ENCODE peak calls at places on chromosomes 4 and X, in six cellular contexts. One of them, this sample, is unnamed. For H3K4me1 and H3K9me3, the result is how much of the 10 kb centered on the place peaks cover.

GRCh38 chrX:83966347-83966746 is 105.4 kb downstream of the CYLC1 start:
- DNase-seq in breast epithelium: no peak
- DNase-seq in esophagus squamous epithelium: no peak
- DNase-seq in upper lobe of left lung: no peak
- DNase-seq in Peyer's patch: no peak
- DNase-seq in CD4-positive, alpha-beta memory T cell: no peak
- DNase-seq in this sample: no peak

GRCh38 chr4:152004801-152005200 is 244.0 kb upstream of the GATB start:
- DNase-seq in breast epithelium: no peak
- DNase-seq in upper lobe of left lung: no peak
- DNase-seq in CD4-positive, alpha-beta memory T cell: no peak
- DNase-seq in Peyer's patch: no peak
- DNase-seq in esophagus squamous epithelium: no peak
- DNase-seq in this sample: no peak

GRCh38 chrX:111098874-111099273 is 2.9 kb downstream of the PAK3 start:
- DNase-seq in CD4-positive, alpha-beta memory T cell: peak
- DNase-seq in esophagus squamous epithelium: no peak
- DNase-seq in Peyer's patch: no peak
- DNase-seq in upper lobe of left lung: peak
- DNase-seq in breast epithelium: no peak
- DNase-seq in this sample: peak

GRCh38 chr4:137994858-137995257 is 247.3 kb downstream of the SLC7A11 start:
- DNase-seq in Peyer's patch: no peak
- DNase-seq in upper lobe of left lung: no peak
- DNase-seq in breast epithelium: no peak
- DNase-seq in esophagus squamous epithelium: no peak
- DNase-seq in CD4-positive, alpha-beta memory T cell: no peak
- DNase-seq in this sample: no peak

GRCh38 chr4:153271820-153272219 is 67.6 kb downstream of the TRIM2 start:
- DNase-seq in CD4-positive, alpha-beta memory T cell: no peak
- DNase-seq in esophagus squamous epithelium: no peak
- DNase-seq in upper lobe of left lung: no peak
- DNase-seq in breast epithelium: no peak
- DNase-seq in Peyer's patch: no peak
- DNase-seq in this sample: no peak

GRCh38 chrX:152635941-152636340 is 1.8 kb upstream of the GABRQ start:
- DNase-seq in CD4-positive, alpha-beta memory T cell: no peak
- DNase-seq in breast epithelium: peak
- DNase-seq in esophagus squamous epithelium: no peak
- DNase-seq in Peyer's patch: no peak
- DNase-seq in upper lobe of left lung: no peak
- DNase-seq in this sample: no peak

GRCh38 chr4:122666527-122667245 is 45.8 kb upstream of the IL21 start:
- DNase-seq in breast epithelium: no peak
- DNase-seq in esophagus squamous epithelium: no peak
- DNase-seq in upper lobe of left lung: no peak
- DNase-seq in Peyer's patch: no peak
- DNase-seq in CD4-positive, alpha-beta memory T cell: peak
- DNase-seq in this sample: no peak

GRCh38 chrX:2638279-2638678 is 52.8 kb upstream of the CD99 start:
- DNase-seq in esophagus squamous epithelium: no peak
- DNase-seq in CD4-positive, alpha-beta memory T cell: no peak
- DNase-seq in Peyer's patch: no peak
- DNase-seq in upper lobe of left lung: no peak
- DNase-seq in breast epithelium: no peak
- DNase-seq in this sample: no peak

GRCh38 chr4:73839715-73840114 is 3.2 kb downstream of the CXCL6 start:
- DNase-seq in CD4-positive, alpha-beta memory T cell: no peak
- DNase-seq in breast epithelium: no peak
- DNase-seq in esophagus squamous epithelium: no peak
- DNase-seq in Peyer's patch: no peak
- DNase-seq in upper lobe of left lung: no peak
- DNase-seq in this sample: no peak

GRCh38 chr4:149176019-149176418 is 639.6 kb downstream of the IQCM start:
- DNase-seq in CD4-positive, alpha-beta memory T cell: no peak
- DNase-seq in esophagus squamous epithelium: no peak
- DNase-seq in breast epithelium: no peak
- DNase-seq in upper lobe of left lung: peak
- DNase-seq in Peyer's patch: peak
- DNase-seq in this sample: no peak

GRCh38 chr4:16693040-16693506 is 205.4 kb downstream of the LDB2 start:
- DNase-seq in CD4-positive, alpha-beta memory T cell: no peak
- DNase-seq in Peyer's patch: no peak
- DNase-seq in upper lobe of left lung: no peak
- DNase-seq in breast epithelium: peak
- DNase-seq in esophagus squamous epithelium: no peak
- DNase-seq in this sample: no peak

GRCh38 chr4:89024051-89024675 is 32.8 kb downstream of the FAM13A start:
- DNase-seq in esophagus squamous epithelium: no peak
- DNase-seq in upper lobe of left lung: peak
- DNase-seq in CD4-positive, alpha-beta memory T cell: peak
- DNase-seq in breast epithelium: peak
- DNase-seq in Peyer's patch: no peak
- DNase-seq in this sample: no peak

GRCh38 chr4:152106113-152106763 is 345.4 kb upstream of the GATB start:
- DNase-seq in upper lobe of left lung: peak
- DNase-seq in breast epithelium: no peak
- DNase-seq in esophagus squamous epithelium: peak
- DNase-seq in Peyer's patch: no peak
- DNase-seq in CD4-positive, alpha-beta memory T cell: no peak
- DNase-seq in this sample: no peak

GRCh38 chr4:172142331-172142738 is 329.1 kb downstream of the GALNTL6 start:
- DNase-seq in breast epithelium: no peak
- DNase-seq in esophagus squamous epithelium: no peak
- DNase-seq in CD4-positive, alpha-beta memory T cell: no peak
- DNase-seq in Peyer's patch: no peak
- DNase-seq in upper lobe of left lung: no peak
- DNase-seq in this sample: no peak

GRCh38 chr4:128384091-128384520 is 96.5 kb upstream of the PGRMC2 start:
- DNase-seq in upper lobe of left lung: no peak
- DNase-seq in Peyer's patch: no peak
- DNase-seq in CD4-positive, alpha-beta memory T cell: no peak
- DNase-seq in esophagus squamous epithelium: no peak
- DNase-seq in breast epithelium: no peak
- DNase-seq in this sample: no peak

GRCh38 chrX:49060914-49061313 is 2.1 kb downstream of the CCDC120 start:
- DNase-seq in CD4-positive, alpha-beta memory T cell: no peak
- DNase-seq in breast epithelium: no peak
- DNase-seq in upper lobe of left lung: no peak
- DNase-seq in esophagus squamous epithelium: no peak
- DNase-seq in Peyer's patch: no peak
- DNase-seq in this sample: no peak

GRCh38 chr4:170011921-170012628 is 14.1 kb downstream of the MFAP3L start:
- DNase-seq in esophagus squamous epithelium: no peak
- DNase-seq in upper lobe of left lung: peak
- DNase-seq in Peyer's patch: no peak
- DNase-seq in breast epithelium: no peak
- DNase-seq in CD4-positive, alpha-beta memory T cell: no peak
- DNase-seq in this sample: no peak

GRCh38 chr4:54783402-54784110 is 125.8 kb downstream of the KIT start:
- DNase-seq in CD4-positive, alpha-beta memory T cell: no peak
- DNase-seq in esophagus squamous epithelium: no peak
- DNase-seq in breast epithelium: no peak
- DNase-seq in Peyer's patch: no peak
- DNase-seq in upper lobe of left lung: peak
- DNase-seq in this sample: no peak

GRCh38 chr4:124318292-124318691 is 394.2 kb downstream of the ANKRD50 start:
- DNase-seq in upper lobe of left lung: no peak
- DNase-seq in esophagus squamous epithelium: no peak
- DNase-seq in CD4-positive, alpha-beta memory T cell: no peak
- DNase-seq in Peyer's patch: no peak
- DNase-seq in breast epithelium: no peak
- DNase-seq in this sample: no peak

GRCh38 chr4:53273726-53274125 is 92.1 kb downstream of the SCFD2 start:
- DNase-seq in upper lobe of left lung: no peak
- DNase-seq in CD4-positive, alpha-beta memory T cell: no peak
- DNase-seq in esophagus squamous epithelium: no peak
- DNase-seq in Peyer's patch: no peak
- DNase-seq in breast epithelium: no peak
- DNase-seq in this sample: no peak

GRCh38 chrX:2703991-2704369 is 12.9 kb downstream of the CD99 start:
- DNase-seq in breast epithelium: no peak
- DNase-seq in CD4-positive, alpha-beta memory T cell: no peak
- DNase-seq in esophagus squamous epithelium: no peak
- DNase-seq in upper lobe of left lung: no peak
- DNase-seq in Peyer's patch: peak
- DNase-seq in this sample: no peak

GRCh38 chrX:80022363-80023031 is 7.9 kb downstream of the TBX22 start:
- DNase-seq in Peyer's patch: no peak
- DNase-seq in upper lobe of left lung: no peak
- DNase-seq in esophagus squamous epithelium: no peak
- DNase-seq in CD4-positive, alpha-beta memory T cell: no peak
- DNase-seq in breast epithelium: no peak
- DNase-seq in this sample: no peak

GRCh38 chr4:159283697-159284492 is 181.0 kb downstream of the RAPGEF2 start:
- DNase-seq in esophagus squamous epithelium: no peak
- DNase-seq in upper lobe of left lung: no peak
- DNase-seq in breast epithelium: no peak
- DNase-seq in CD4-positive, alpha-beta memory T cell: no peak
- DNase-seq in Peyer's patch: no peak
- DNase-seq in this sample: no peak

GRCh38 chr4:4377683-4378082 is 9.2 kb upstream of the NSG1 start:
- DNase-seq in upper lobe of left lung: no peak
- DNase-seq in breast epithelium: no peak
- DNase-seq in esophagus squamous epithelium: no peak
- DNase-seq in Peyer's patch: no peak
- DNase-seq in CD4-positive, alpha-beta memory T cell: no peak
- DNase-seq in this sample: no peak

GRCh38 chrX:136639506-136640176 is 8.3 kb upstream of the CD40LG start:
- DNase-seq in upper lobe of left lung: no peak
- DNase-seq in Peyer's patch: no peak
- DNase-seq in CD4-positive, alpha-beta memory T cell: no peak
- DNase-seq in breast epithelium: no peak
- DNase-seq in esophagus squamous epithelium: no peak
- DNase-seq in this sample: no peak

GRCh38 chr4:145719752-145720624 is 40.0 kb downstream of the C4orf51 start:
- DNase-seq in CD4-positive, alpha-beta memory T cell: no peak
- DNase-seq in Peyer's patch: no peak
- DNase-seq in breast epithelium: no peak
- DNase-seq in upper lobe of left lung: no peak
- DNase-seq in esophagus squamous epithelium: no peak
- DNase-seq in this sample: no peak

GRCh38 chrX:13144927-13145659 is 100.7 kb upstream of the FAM9C start:
- DNase-seq in Peyer's patch: no peak
- DNase-seq in CD4-positive, alpha-beta memory T cell: no peak
- DNase-seq in esophagus squamous epithelium: no peak
- DNase-seq in upper lobe of left lung: no peak
- DNase-seq in breast epithelium: no peak
- DNase-seq in this sample: no peak
- H3K4me1 ChIP-seq in Peyer's patch: under half
- H3K4me1 ChIP-seq in CD4-positive, alpha-beta memory T cell: under half
- H3K4me1 ChIP-seq in esophagus squamous epithelium: under half
- H3K4me1 ChIP-seq in upper lobe of left lung: under half
- H3K4me1 ChIP-seq in breast epithelium: under half
- H3K4me1 ChIP-seq in this sample: under half

GRCh38 chr4:1002131-1002630 is 9.0 kb upstream of the SLC26A1 start:
- DNase-seq in breast epithelium: peak
- DNase-seq in upper lobe of left lung: peak
- DNase-seq in CD4-positive, alpha-beta memory T cell: no peak
- DNase-seq in esophagus squamous epithelium: no peak
- DNase-seq in Peyer's patch: no peak
- DNase-seq in this sample: no peak

GRCh38 chr4:1000686-1001260 is 7.6 kb upstream of the SLC26A1 start:
- DNase-seq in upper lobe of left lung: no peak
- DNase-seq in esophagus squamous epithelium: no peak
- DNase-seq in Peyer's patch: no peak
- DNase-seq in CD4-positive, alpha-beta memory T cell: no peak
- DNase-seq in breast epithelium: no peak
- DNase-seq in this sample: no peak

GRCh38 chr4:1002631-1003251 is 8.7 kb upstream of the FGFRL1 start:
- DNase-seq in esophagus squamous epithelium: no peak
- DNase-seq in breast epithelium: no peak
- DNase-seq in upper lobe of left lung: no peak
- DNase-seq in Peyer's patch: no peak
- DNase-seq in CD4-positive, alpha-beta memory T cell: no peak
- DNase-seq in this sample: no peak

GRCh38 chr4:999863-1000425 is 6.7 kb upstream of the SLC26A1 start:
- DNase-seq in upper lobe of left lung: no peak
- DNase-seq in breast epithelium: no peak
- DNase-seq in CD4-positive, alpha-beta memory T cell: no peak
- DNase-seq in Peyer's patch: no peak
- DNase-seq in esophagus squamous epithelium: no peak
- DNase-seq in this sample: no peak

GRCh38 chr4:1001561-1002130 is 8.4 kb upstream of the SLC26A1 start:
- DNase-seq in esophagus squamous epithelium: no peak
- DNase-seq in CD4-positive, alpha-beta memory T cell: no peak
- DNase-seq in upper lobe of left lung: no peak
- DNase-seq in breast epithelium: no peak
- DNase-seq in Peyer's patch: no peak
- DNase-seq in this sample: no peak
- H3K9me3 ChIP-seq in esophagus squamous epithelium: under half
- H3K9me3 ChIP-seq in CD4-positive, alpha-beta memory T cell: under half
- H3K9me3 ChIP-seq in upper lobe of left lung: under half
- H3K9me3 ChIP-seq in breast epithelium: under half
- H3K9me3 ChIP-seq in Peyer's patch: under half
- H3K9me3 ChIP-seq in this sample: under half

GRCh38 chr4:32574803-32575202 is 1854.6 kb downstream of the PCDH7 start:
- DNase-seq in upper lobe of left lung: no peak
- DNase-seq in Peyer's patch: no peak
- DNase-seq in esophagus squamous epithelium: no peak
- DNase-seq in CD4-positive, alpha-beta memory T cell: no peak
- DNase-seq in breast epithelium: no peak
- DNase-seq in this sample: no peak

GRCh38 chr4:32569844-32570243 is 1849.7 kb downstream of the PCDH7 start:
- DNase-seq in Peyer's patch: no peak
- DNase-seq in upper lobe of left lung: no peak
- DNase-seq in CD4-positive, alpha-beta memory T cell: no peak
- DNase-seq in breast epithelium: no peak
- DNase-seq in esophagus squamous epithelium: no peak
- DNase-seq in this sample: no peak
- H3K4me1 ChIP-seq in Peyer's patch: under half
- H3K4me1 ChIP-seq in upper lobe of left lung: under half
- H3K4me1 ChIP-seq in CD4-positive, alpha-beta memory T cell: under half
- H3K4me1 ChIP-seq in breast epithelium: under half
- H3K4me1 ChIP-seq in esophagus squamous epithelium: under half
- H3K4me1 ChIP-seq in this sample: under half

GRCh38 chrX:148555101-148555500 is 54.7 kb downstream of the AFF2 start:
- DNase-seq in esophagus squamous epithelium: no peak
- DNase-seq in CD4-positive, alpha-beta memory T cell: no peak
- DNase-seq in Peyer's patch: no peak
- DNase-seq in breast epithelium: no peak
- DNase-seq in upper lobe of left lung: no peak
- DNase-seq in this sample: no peak

GRCh38 chrX:148552775-148553174 is 52.4 kb downstream of the AFF2 start:
- DNase-seq in upper lobe of left lung: no peak
- DNase-seq in breast epithelium: no peak
- DNase-seq in CD4-positive, alpha-beta memory T cell: no peak
- DNase-seq in Peyer's patch: no peak
- DNase-seq in esophagus squamous epithelium: no peak
- DNase-seq in this sample: no peak

DNA sequence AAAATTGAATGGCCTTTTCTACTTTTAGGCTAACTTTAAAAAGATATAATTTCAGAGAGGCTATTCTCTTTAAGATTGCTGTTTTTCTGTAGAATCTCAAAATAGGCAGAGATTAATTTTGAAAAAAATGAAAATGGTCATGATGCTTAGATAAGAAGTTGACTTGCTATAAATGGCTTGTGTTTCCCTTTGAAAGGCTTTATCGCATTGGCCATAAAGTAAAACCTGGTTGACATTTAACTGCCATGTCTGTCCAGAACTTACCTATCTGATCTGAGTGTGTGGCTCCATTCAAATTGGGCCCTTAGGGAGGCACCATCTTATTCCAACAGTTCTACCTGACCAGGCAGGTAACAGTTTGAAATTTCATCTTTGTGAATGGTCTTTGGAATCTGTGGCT is 56.1 kb downstream of the AFF2 start:
- DNase-seq in esophagus squamous epithelium: no peak
- DNase-seq in upper lobe of left lung: no peak
- DNase-seq in CD4-positive, alpha-beta memory T cell: no peak
- DNase-seq in Peyer's patch: no peak
- DNase-seq in breast epithelium: no peak
- DNase-seq in this sample: no peak
- H3K9me3 ChIP-seq in esophagus squamous epithelium: under half
- H3K9me3 ChIP-seq in upper lobe of left lung: under half
- H3K9me3 ChIP-seq in CD4-positive, alpha-beta memory T cell: under half
- H3K9me3 ChIP-seq in Peyer's patch: under half
- H3K9me3 ChIP-seq in breast epithelium: under half
- H3K9me3 ChIP-seq in this sample: under half